ENCODE peak calls at places on chromosomes 2 and 18, in four cellular contexts. One of them, this sample, is unnamed. For H3K4me1, the result is how much of the 10 kb centered on the place peaks cover.

GRCh38 chr2:233563663-233564430 is 2.7 kb downstream of the USP40 start:
- DNase-seq in Peyer's patch: no peak
- DNase-seq in spleen: no peak
- DNase-seq in mammary epithelial cell: no peak
- DNase-seq in this sample: no peak

GRCh38 chr2:227130636-227131035 is 33.4 kb downstream of the COL4A4 start:
- DNase-seq in Peyer's patch: no peak
- DNase-seq in spleen: no peak
- DNase-seq in mammary epithelial cell: no peak
- DNase-seq in this sample: no peak

GRCh38 chr2:29443086-29443485 is 327.9 kb downstream of the CLIP4 start:
- DNase-seq in Peyer's patch: no peak
- DNase-seq in mammary epithelial cell: no peak
- DNase-seq in spleen: no peak
- DNase-seq in this sample: no peak

GRCh38 chr2:68428132-68428531 is 39.0 kb downstream of the FBXO48 start:
- DNase-seq in spleen: no peak
- DNase-seq in mammary epithelial cell: no peak
- DNase-seq in Peyer's patch: no peak
- DNase-seq in this sample: no peak

GRCh38 chr2:172395503-172395902 is 31.9 kb upstream of the ITGA6 start:
- DNase-seq in spleen: no peak
- DNase-seq in Peyer's patch: no peak
- DNase-seq in mammary epithelial cell: no peak
- DNase-seq in this sample: no peak

GRCh38 chr2:185522472-185522871 is 216.1 kb upstream of the FSIP2 start:
- DNase-seq in mammary epithelial cell: no peak
- DNase-seq in Peyer's patch: no peak
- DNase-seq in spleen: no peak
- DNase-seq in this sample: no peak

GRCh38 chr2:197705912-197706838 is 1.0 kb downstream of the MARS2 start:
- DNase-seq in mammary epithelial cell: no peak
- DNase-seq in spleen: peak
- DNase-seq in Peyer's patch: peak
- DNase-seq in this sample: peak

GRCh38 chr2:1600191-1601063 is 143.9 kb downstream of the PXDN start:
- DNase-seq in mammary epithelial cell: no peak
- DNase-seq in Peyer's patch: peak
- DNase-seq in spleen: no peak
- DNase-seq in this sample: peak

GRCh38 chr18:13611616-13612110 is 114.7 kb downstream of the FAM210A start:
- DNase-seq in spleen: peak
- DNase-seq in Peyer's patch: peak
- DNase-seq in mammary epithelial cell: peak
- DNase-seq in this sample: no peak

GRCh38 chr18:25253779-25254178 is 98.2 kb downstream of the ZNF521 start:
- DNase-seq in spleen: no peak
- DNase-seq in Peyer's patch: no peak
- DNase-seq in mammary epithelial cell: no peak
- DNase-seq in this sample: no peak

GRCh38 chr2:72979896-72980295 is 62.6 kb downstream of the EMX1 start:
- DNase-seq in Peyer's patch: no peak
- DNase-seq in spleen: peak
- DNase-seq in mammary epithelial cell: no peak
- DNase-seq in this sample: no peak

GRCh38 chr2:46177461-46178089 is 119.6 kb upstream of the EPAS1 start:
- DNase-seq in spleen: peak
- DNase-seq in Peyer's patch: no peak
- DNase-seq in mammary epithelial cell: no peak
- DNase-seq in this sample: no peak

GRCh38 chr18:60090170-60090569 is 190.4 kb downstream of the PMAIP1 start:
- DNase-seq in spleen: no peak
- DNase-seq in Peyer's patch: no peak
- DNase-seq in mammary epithelial cell: no peak
- DNase-seq in this sample: no peak

GRCh38 chr2:26595146-26595545 is 46.0 kb downstream of the CIB4 start:
- DNase-seq in Peyer's patch: peak
- DNase-seq in spleen: peak
- DNase-seq in mammary epithelial cell: no peak
- DNase-seq in this sample: peak

GRCh38 chr2:172246649-172247048 is 143.9 kb upstream of the DLX2 start:
- DNase-seq in spleen: no peak
- DNase-seq in Peyer's patch: no peak
- DNase-seq in mammary epithelial cell: peak
- DNase-seq in this sample: no peak

GRCh38 chr2:241009601-241010530 is 11.4 kb downstream of the SNED1 start:
- DNase-seq in mammary epithelial cell: peak
- DNase-seq in Peyer's patch: peak
- DNase-seq in spleen: peak
- DNase-seq in this sample: peak

GRCh38 chr2:137208361-137208973 is 443.1 kb downstream of the THSD7B start:
- DNase-seq in spleen: no peak
- DNase-seq in Peyer's patch: no peak
- DNase-seq in mammary epithelial cell: peak
- DNase-seq in this sample: no peak

GRCh38 chr2:235135990-235136561 is 184.3 kb downstream of the SH3BP4 start:
- DNase-seq in Peyer's patch: peak
- DNase-seq in spleen: no peak
- DNase-seq in mammary epithelial cell: peak
- DNase-seq in this sample: peak

GRCh38 chr18:79123948-79124347 is 54.8 kb downstream of the ATP9B start:
- DNase-seq in spleen: no peak
- DNase-seq in mammary epithelial cell: peak
- DNase-seq in Peyer's patch: no peak
- DNase-seq in this sample: no peak

GRCh38 chr2:239903210-239903609 is 121.9 kb downstream of the NDUFA10 start:
- DNase-seq in spleen: no peak
- DNase-seq in Peyer's patch: peak
- DNase-seq in mammary epithelial cell: no peak
- DNase-seq in this sample: no peak

GRCh38 chr2:219119422-219120043 is 41.1 kb downstream of the NHEJ1 start:
- DNase-seq in mammary epithelial cell: peak
- DNase-seq in spleen: peak
- DNase-seq in Peyer's patch: peak
- DNase-seq in this sample: peak

GRCh38 chr2:51350100-51350499 is 318.2 kb upstream of the NRXN1 start:
- DNase-seq in Peyer's patch: no peak
- DNase-seq in spleen: no peak
- DNase-seq in mammary epithelial cell: no peak
- DNase-seq in this sample: no peak

GRCh38 chr2:75098856-75099255 is 100.5 kb downstream of the TACR1 start:
- DNase-seq in Peyer's patch: no peak
- DNase-seq in mammary epithelial cell: peak
- DNase-seq in spleen: no peak
- DNase-seq in this sample: no peak

GRCh38 chr2:158481116-158481515 is 24.4 kb downstream of the PKP4 start:
- DNase-seq in spleen: no peak
- DNase-seq in Peyer's patch: no peak
- DNase-seq in mammary epithelial cell: no peak
- DNase-seq in this sample: no peak

GRCh38 chr2:29530281-29530680 is 391.1 kb downstream of the ALK start:
- DNase-seq in Peyer's patch: no peak
- DNase-seq in mammary epithelial cell: no peak
- DNase-seq in spleen: no peak
- DNase-seq in this sample: no peak

GRCh38 chr2:148876190-148876588 is 1.2 kb downstream of the KIF5C start:
- DNase-seq in Peyer's patch: no peak
- DNase-seq in spleen: peak
- DNase-seq in mammary epithelial cell: no peak
- DNase-seq in this sample: no peak

GRCh38 chr2:37635359-37636208 is 35.9 kb downstream of the CDC42EP3 start:
- DNase-seq in spleen: peak
- DNase-seq in mammary epithelial cell: peak
- DNase-seq in Peyer's patch: no peak
- DNase-seq in this sample: peak

GRCh38 chr2:37633234-37633633 is 38.2 kb downstream of the CDC42EP3 start:
- DNase-seq in spleen: no peak
- DNase-seq in mammary epithelial cell: no peak
- DNase-seq in Peyer's patch: no peak
- DNase-seq in this sample: no peak

GRCh38 chr2:37632310-37632709 is 39.1 kb downstream of the CDC42EP3 start:
- DNase-seq in spleen: no peak
- DNase-seq in Peyer's patch: no peak
- DNase-seq in mammary epithelial cell: no peak
- DNase-seq in this sample: no peak

GRCh38 chr2:37634914-37635358 is 36.5 kb downstream of the CDC42EP3 start:
- DNase-seq in mammary epithelial cell: no peak
- DNase-seq in Peyer's patch: no peak
- DNase-seq in spleen: no peak
- DNase-seq in this sample: no peak

GRCh38 chr2:37633838-37634237 is 37.6 kb downstream of the CDC42EP3 start:
- DNase-seq in spleen: no peak
- DNase-seq in mammary epithelial cell: no peak
- DNase-seq in Peyer's patch: no peak
- DNase-seq in this sample: no peak
- H3K4me1 ChIP-seq in spleen: under half
- H3K4me1 ChIP-seq in mammary epithelial cell: under half
- H3K4me1 ChIP-seq in Peyer's patch: under half
- H3K4me1 ChIP-seq in this sample: under half

DNA sequence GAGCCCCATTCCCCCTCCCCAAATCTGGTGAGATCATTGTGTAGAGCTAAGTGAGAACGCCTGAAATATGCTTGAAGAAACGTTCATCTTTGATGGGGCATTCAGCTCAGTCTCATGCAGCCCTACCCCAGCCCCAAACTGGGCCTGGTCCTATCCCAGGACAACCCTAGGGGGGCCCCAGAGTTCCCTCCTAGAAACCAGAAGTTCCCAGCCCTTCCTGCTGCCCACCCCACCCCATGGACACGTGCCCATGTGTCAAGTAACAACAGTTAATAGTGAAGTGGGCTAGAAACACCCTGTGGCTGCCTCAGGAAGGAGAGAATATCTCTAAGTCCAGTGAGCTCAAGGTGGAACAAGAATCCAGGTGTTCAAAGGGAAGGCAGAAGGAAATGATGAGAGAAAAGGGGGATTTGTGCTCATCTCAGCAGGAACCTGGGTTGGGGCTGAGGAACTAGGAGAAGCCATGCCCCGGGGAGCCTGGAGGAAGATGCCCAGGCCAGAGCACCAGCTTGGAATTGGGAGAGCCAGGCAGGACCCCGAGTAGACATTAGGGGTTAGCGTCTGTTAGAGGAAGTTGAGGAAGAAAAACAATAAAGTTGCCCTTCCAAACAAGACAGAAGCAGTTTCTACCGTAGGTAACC is 20.1 kb upstream of the SLC20A1 start:
- DNase-seq in mammary epithelial cell: no peak
- DNase-seq in Peyer's patch: no peak
- DNase-seq in spleen: no peak
- DNase-seq in this sample: peak
- H3K4me3 ChIP-seq in mammary epithelial cell: no peak
- H3K4me3 ChIP-seq in Peyer's patch: no peak
- H3K4me3 ChIP-seq in spleen: no peak
- H3K4me3 ChIP-seq in this sample: no peak

GRCh38 chr2:205689837-205690236 is 7.5 kb downstream of the NRP2 start:
- DNase-seq in Peyer's patch: no peak
- DNase-seq in spleen: no peak
- DNase-seq in mammary epithelial cell: no peak
- DNase-seq in this sample: no peak

GRCh38 chr2:205688417-205689200 is 6.3 kb downstream of the NRP2 start:
- DNase-seq in spleen: no peak
- DNase-seq in mammary epithelial cell: no peak
- DNase-seq in Peyer's patch: no peak
- DNase-seq in this sample: no peak

GRCh38 chr2:205695460-205695979 is 13.2 kb downstream of the NRP2 start:
- DNase-seq in spleen: no peak
- DNase-seq in Peyer's patch: no peak
- DNase-seq in mammary epithelial cell: no peak
- DNase-seq in this sample: no peak

GRCh38 chr2:205694256-205694655 is 12.0 kb downstream of the NRP2 start:
- DNase-seq in Peyer's patch: no peak
- DNase-seq in mammary epithelial cell: no peak
- DNase-seq in spleen: no peak
- DNase-seq in this sample: no peak

DNA sequence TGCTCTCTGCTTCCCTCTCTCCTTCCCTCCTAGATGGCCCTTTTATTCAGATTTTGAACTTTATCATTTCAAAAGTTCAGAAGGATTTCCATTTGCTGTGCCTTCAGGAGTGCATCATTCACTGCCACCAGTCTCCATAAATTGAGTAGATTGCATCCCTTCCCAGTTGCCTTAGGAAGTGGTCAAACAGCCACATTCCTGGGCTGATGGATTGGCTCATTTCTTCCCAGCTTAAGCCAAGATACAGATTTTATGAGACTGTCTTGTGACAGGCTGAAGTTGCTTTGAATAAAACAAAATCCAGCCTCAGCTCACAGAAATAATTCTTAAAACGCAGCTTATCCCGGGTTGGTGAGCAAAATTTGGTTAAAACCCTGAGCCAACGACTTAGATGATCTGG is 9.8 kb downstream of the NRP2 start:
- DNase-seq in Peyer's patch: no peak
- DNase-seq in mammary epithelial cell: no peak
- DNase-seq in spleen: no peak
- DNase-seq in this sample: no peak
- H3K4me1 ChIP-seq in Peyer's patch: under half
- H3K4me1 ChIP-seq in mammary epithelial cell: under half
- H3K4me1 ChIP-seq in spleen: under half
- H3K4me1 ChIP-seq in this sample: under half

GRCh38 chr18:34224423-34225217 is at the start of gene NOL4:
- DNase-seq in spleen: peak
- DNase-seq in Peyer's patch: no peak
- DNase-seq in mammary epithelial cell: peak
- DNase-seq in this sample: peak

GRCh38 chr18:34225218-34225553 is 473 bp upstream of the NOL4 start:
- DNase-seq in mammary epithelial cell: no peak
- DNase-seq in spleen: no peak
- DNase-seq in Peyer's patch: no peak
- DNase-seq in this sample: no peak

GRCh38 chr18:34223164-34223892 is 1.4 kb downstream of the NOL4 start:
- DNase-seq in spleen: peak
- DNase-seq in Peyer's patch: no peak
- DNase-seq in mammary epithelial cell: peak
- DNase-seq in this sample: no peak

GRCh38 chr18:34222396-34223163 is 2.1 kb downstream of the NOL4 start:
- DNase-seq in mammary epithelial cell: peak
- DNase-seq in spleen: peak
- DNase-seq in Peyer's patch: no peak
- DNase-seq in this sample: peak

DNA sequence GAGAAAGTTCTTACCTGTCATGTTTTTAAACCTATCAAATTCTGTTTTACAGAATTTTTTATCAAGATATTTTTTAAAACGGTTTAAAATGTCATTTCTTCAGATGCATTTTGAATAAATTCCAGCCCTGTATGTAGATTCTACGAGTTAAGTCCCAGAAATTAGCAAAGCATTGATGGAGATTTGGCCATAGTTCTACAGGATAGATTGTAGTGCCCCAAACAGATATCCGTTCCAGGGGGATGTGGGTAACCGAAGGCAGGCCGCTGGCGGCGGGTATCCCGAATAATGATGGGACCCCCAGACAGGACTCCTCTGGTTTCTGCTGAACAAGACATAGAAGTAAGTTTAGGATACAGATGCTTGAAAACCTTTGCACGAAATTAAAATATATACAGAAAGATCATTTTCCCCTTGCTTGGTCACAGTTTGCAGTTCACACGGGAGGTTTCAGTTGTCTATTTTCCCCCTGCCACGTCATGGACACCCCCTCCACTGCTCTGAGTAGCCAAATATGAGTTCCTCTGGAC is 755 bp downstream of the NOL4 start:
- DNase-seq in Peyer's patch: no peak
- DNase-seq in spleen: no peak
- DNase-seq in mammary epithelial cell: no peak
- DNase-seq in this sample: no peak
- H3K4me3 ChIP-seq in Peyer's patch: no peak
- H3K4me3 ChIP-seq in spleen: no peak
- H3K4me3 ChIP-seq in mammary epithelial cell: peak
- H3K4me3 ChIP-seq in this sample: peak

This sample was measured in upper lobe of right lung.